ENCODE peak calls at places on chromosomes 1 and 21, in eight cellular contexts. Z is substantia nigra, D is cardiac muscle cell, G is HL-60, C is body of pancreas, Y is K562, E is adrenal gland, Q is fibroblast of lung. W is an unnamed sample.

GRCh38 chr1:58964428-58964827 is 180.6 kb upstream of the JUN start:
- DNase-seq in E (no peak), Y (no peak), G (no peak), Q (no peak), D (no peak), Z (no peak), C (peak), W (no peak)

GRCh38 chr1:109201123-109201703 is 12.5 kb upstream of the SARS1 start:
- DNase-seq in D (peak), C (no peak), Q (peak), E (peak), G (no peak), Z (peak), Y (peak), W (peak)

GRCh38 chr1:116491985-116492811 is 78.6 kb downstream of the CD58 start:
- DNase-seq in Z (no peak), Y (peak), E (no peak), D (no peak), G (no peak), Q (peak), C (no peak), W (no peak)

GRCh38 chr21:21675601-21676000 is 677.4 kb downstream of the NCAM2 start:
- DNase-seq in Y (no peak), Z (no peak), D (no peak), C (no peak), G (no peak), Q (no peak), E (no peak), W (no peak)

GRCh38 chr1:4395676-4396075 is 258.7 kb upstream of the AJAP1 start:
- DNase-seq in Q (no peak), C (no peak), G (no peak), Z (no peak), D (no peak), Y (no peak), E (no peak), W (no peak)

GRCh38 chr1:181216571-181216994 is 128.1 kb downstream of the IER5 start:
- DNase-seq in Z (no peak), Y (no peak), D (peak), E (no peak), Q (no peak), C (no peak), G (no peak), W (no peak)

GRCh38 chr1:78892251-78892650 is 114.3 kb downstream of the ADGRL4 start:
- DNase-seq in Q (peak), D (no peak), C (no peak), Y (no peak), Z (no peak), E (no peak), G (no peak), W (no peak)

GRCh38 chr1:53362851-53363642 is 35.2 kb upstream of the LRP8 start:
- DNase-seq in D (no peak), Z (no peak), E (no peak), Q (no peak), G (no peak), Y (peak), C (peak), W (peak)

GRCh38 chr1:228964178-228964819 is 229.0 kb downstream of the RHOU start:
- DNase-seq in E (peak), C (peak), D (no peak), Q (peak), G (no peak), Z (no peak), Y (peak), W (no peak)

GRCh38 chr1:31551206-31551605 is 25.1 kb upstream of the TINAGL1 start:
- DNase-seq in E (no peak), C (no peak), Y (no peak), G (no peak), Z (no peak), D (no peak), Q (peak), W (no peak)

GRCh38 chr1:31548518-31548898 is 27.8 kb upstream of the TINAGL1 start:
- DNase-seq in G (no peak), Y (peak), C (no peak), D (no peak), Z (no peak), Q (peak), E (peak), W (no peak)

GRCh38 chr1:31548899-31549806 is 27.2 kb upstream of the TINAGL1 start:
- DNase-seq in C (peak), G (peak), D (peak), Z (peak), Y (peak), E (peak), Q (peak), W (peak)

GRCh38 chr1:31552489-31552888 is 23.8 kb upstream of the TINAGL1 start:
- DNase-seq in Y (no peak), Q (no peak), D (no peak), E (no peak), G (no peak), C (no peak), Z (no peak), W (no peak)

GRCh38 chr1:31549807-31550620 is 26.3 kb upstream of the TINAGL1 start:
- DNase-seq in G (no peak), Y (no peak), Q (no peak), C (peak), Z (no peak), E (no peak), D (no peak), W (no peak)
- H3K27ac ChIP-seq in G (no peak), Y (no peak), Q (no peak), C (peak), Z (no peak), E (no peak), D (no peak), W (no peak)

DNA sequence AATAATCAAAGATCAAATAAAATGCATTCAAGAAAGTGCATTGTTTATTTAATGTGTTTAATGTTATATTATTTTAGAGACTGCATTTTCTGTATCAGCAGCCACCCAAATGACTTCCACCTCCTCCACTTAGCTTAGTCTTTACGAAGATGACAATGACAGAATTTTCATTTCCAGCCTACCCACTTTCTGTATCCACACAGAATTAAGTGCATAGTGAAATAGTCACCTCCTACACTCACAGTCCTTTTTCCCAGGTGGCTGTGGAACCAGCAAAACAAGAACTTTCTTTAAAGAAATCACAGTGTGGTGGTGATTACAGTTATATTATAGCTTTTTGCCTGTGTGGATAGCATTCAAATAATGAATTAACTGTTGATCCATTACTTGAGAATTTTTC is 66.2 kb upstream of the KCNK1 start:
- DNase-seq in E (no peak), C (no peak), G (no peak), D (no peak), Q (no peak), Z (no peak), Y (no peak), W (no peak)
- H3K27ac ChIP-seq in E (no peak), C (no peak), G (no peak), D (no peak), Q (no peak), Z (no peak), Y (no peak), W (no peak)

DNA sequence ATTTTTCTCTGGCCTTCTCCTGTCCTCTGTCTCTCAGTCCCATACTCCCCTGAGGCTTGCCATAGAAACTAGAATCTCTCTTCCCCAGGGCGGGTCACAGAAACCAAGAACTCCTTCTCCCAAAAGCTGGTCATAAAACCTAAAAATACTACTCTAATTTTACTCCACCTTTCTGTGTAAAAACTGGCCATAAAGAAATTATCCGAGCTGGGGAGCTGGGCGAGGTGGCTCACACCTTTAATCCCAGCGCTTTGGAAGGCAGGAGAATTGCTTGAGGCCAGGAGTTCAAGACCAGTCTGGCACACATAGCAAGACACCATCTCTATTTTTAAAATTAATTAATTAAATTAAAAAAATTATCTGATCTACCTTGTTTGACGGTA is 3.0 kb downstream of the ALG14 start:
- DNase-seq in D (no peak), Z (no peak), E (no peak), G (no peak), Q (no peak), Y (no peak), C (no peak), W (no peak)
- H3K27ac ChIP-seq in D (no peak), Z (no peak), E (no peak), G (no peak), Q (no peak), Y (no peak), C (no peak), W (no peak)

DNA sequence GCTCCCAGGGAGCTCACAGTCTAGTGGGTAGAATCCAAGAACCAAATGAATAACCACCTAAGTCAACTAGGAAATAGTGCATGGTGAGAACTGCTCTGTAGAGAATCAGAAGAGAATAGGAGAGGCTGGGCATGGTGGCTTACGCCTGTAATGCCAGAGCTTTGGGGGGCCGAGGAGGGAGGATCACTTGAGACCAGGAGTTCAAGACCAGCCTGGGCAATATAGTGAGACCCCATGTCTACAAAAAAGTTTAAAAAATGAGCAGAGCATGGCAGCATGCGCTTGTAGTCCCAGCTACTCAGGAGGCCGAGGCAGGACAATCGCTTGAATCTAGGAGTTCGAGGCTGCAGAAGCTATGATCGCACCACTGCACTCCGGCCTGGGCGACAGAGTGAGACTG is 122.3 kb upstream of the IRF2BP2 start:
- DNase-seq in Z (no peak), G (no peak), C (no peak), Q (no peak), E (no peak), Y (no peak), D (no peak), W (no peak)
- H3K27ac ChIP-seq in Z (peak), G (peak), C (no peak), Q (peak), E (no peak), Y (no peak), D (no peak), W (no peak)

W was measured in WERI-Rb-1.